ENCODE peak calls at places on chromosomes 4 and X, in nine cellular contexts. One of them, this sample, is unnamed.
A peak's percentile ranks its signal among the peaks of the same experiment; 100 is the strongest.

GRCh38 chrX:86148024-86148511 is at the start of gene DACH2:
- DNase-seq in tibial nerve: peak; percentile 21
- DNase-seq in fibroblast of lung: peak; percentile 78
- DNase-seq in thoracic aorta: peak; percentile 3
- DNase-seq in left ventricle myocardium inferior: peak; percentile 64
- DNase-seq in neural progenitor cell: peak; percentile 89
- DNase-seq in stomach: peak; percentile 78
- DNase-seq in RWPE2: no peak
- DNase-seq in right lobe of liver: peak; percentile 54
- DNase-seq in this sample: peak; percentile 63

GRCh38 chr4:119525005-119525749 is 103.4 kb downstream of the PDE5A start:
- DNase-seq in fibroblast of lung: peak; percentile 78
- DNase-seq in stomach: no peak
- DNase-seq in left ventricle myocardium inferior: no peak
- DNase-seq in right lobe of liver: no peak
- DNase-seq in neural progenitor cell: no peak
- DNase-seq in thoracic aorta: no peak
- DNase-seq in tibial nerve: no peak
- DNase-seq in RWPE2: no peak
- DNase-seq in this sample: no peak

GRCh38 chr4:78058591-78059523 is 1.7 kb downstream of the FRAS1 start:
- DNase-seq in right lobe of liver: peak; percentile 46
- DNase-seq in fibroblast of lung: peak; percentile 17
- DNase-seq in left ventricle myocardium inferior: peak; percentile 24
- DNase-seq in thoracic aorta: peak; percentile 2
- DNase-seq in neural progenitor cell: peak; percentile 91
- DNase-seq in tibial nerve: no peak
- DNase-seq in RWPE2: no peak
- DNase-seq in stomach: peak; percentile 51
- DNase-seq in this sample: peak; percentile 35

GRCh38 chr4:84579410-84579791 is 3.5 kb upstream of the CDS1 start:
- DNase-seq in RWPE2: no peak
- DNase-seq in thoracic aorta: no peak
- DNase-seq in right lobe of liver: no peak
- DNase-seq in tibial nerve: no peak
- DNase-seq in stomach: no peak
- DNase-seq in neural progenitor cell: peak; percentile 66
- DNase-seq in fibroblast of lung: no peak
- DNase-seq in left ventricle myocardium inferior: no peak
- DNase-seq in this sample: no peak

GRCh38 chr4:52939739-52940138 is 77.6 kb downstream of the RASL11B start:
- DNase-seq in right lobe of liver: no peak
- DNase-seq in left ventricle myocardium inferior: no peak
- DNase-seq in RWPE2: no peak
- DNase-seq in neural progenitor cell: no peak
- DNase-seq in fibroblast of lung: no peak
- DNase-seq in stomach: peak; percentile 29
- DNase-seq in tibial nerve: no peak
- DNase-seq in thoracic aorta: no peak
- DNase-seq in this sample: no peak

GRCh38 chr4:103204114-103204513 is 6.0 kb upstream of the CENPE start:
- DNase-seq in fibroblast of lung: peak; percentile 28
- DNase-seq in tibial nerve: no peak
- DNase-seq in neural progenitor cell: peak; percentile 8
- DNase-seq in thoracic aorta: no peak
- DNase-seq in left ventricle myocardium inferior: no peak
- DNase-seq in right lobe of liver: no peak
- DNase-seq in stomach: no peak
- DNase-seq in RWPE2: no peak
- DNase-seq in this sample: peak; percentile 23

GRCh38 chrX:119753639-119754257 is 4.6 kb upstream of the SOWAHD start:
- DNase-seq in RWPE2: no peak
- DNase-seq in fibroblast of lung: peak; percentile 40
- DNase-seq in neural progenitor cell: peak; percentile 48
- DNase-seq in left ventricle myocardium inferior: no peak
- DNase-seq in stomach: no peak
- DNase-seq in thoracic aorta: no peak
- DNase-seq in tibial nerve: no peak
- DNase-seq in right lobe of liver: no peak
- DNase-seq in this sample: peak; percentile 78

GRCh38 chr4:6364146-6364545 is 94.5 kb downstream of the WFS1 start:
- DNase-seq in neural progenitor cell: no peak
- DNase-seq in stomach: no peak
- DNase-seq in left ventricle myocardium inferior: peak; percentile 9
- DNase-seq in tibial nerve: no peak
- DNase-seq in thoracic aorta: no peak
- DNase-seq in right lobe of liver: no peak
- DNase-seq in fibroblast of lung: no peak
- DNase-seq in RWPE2: no peak
- DNase-seq in this sample: no peak

DNA sequence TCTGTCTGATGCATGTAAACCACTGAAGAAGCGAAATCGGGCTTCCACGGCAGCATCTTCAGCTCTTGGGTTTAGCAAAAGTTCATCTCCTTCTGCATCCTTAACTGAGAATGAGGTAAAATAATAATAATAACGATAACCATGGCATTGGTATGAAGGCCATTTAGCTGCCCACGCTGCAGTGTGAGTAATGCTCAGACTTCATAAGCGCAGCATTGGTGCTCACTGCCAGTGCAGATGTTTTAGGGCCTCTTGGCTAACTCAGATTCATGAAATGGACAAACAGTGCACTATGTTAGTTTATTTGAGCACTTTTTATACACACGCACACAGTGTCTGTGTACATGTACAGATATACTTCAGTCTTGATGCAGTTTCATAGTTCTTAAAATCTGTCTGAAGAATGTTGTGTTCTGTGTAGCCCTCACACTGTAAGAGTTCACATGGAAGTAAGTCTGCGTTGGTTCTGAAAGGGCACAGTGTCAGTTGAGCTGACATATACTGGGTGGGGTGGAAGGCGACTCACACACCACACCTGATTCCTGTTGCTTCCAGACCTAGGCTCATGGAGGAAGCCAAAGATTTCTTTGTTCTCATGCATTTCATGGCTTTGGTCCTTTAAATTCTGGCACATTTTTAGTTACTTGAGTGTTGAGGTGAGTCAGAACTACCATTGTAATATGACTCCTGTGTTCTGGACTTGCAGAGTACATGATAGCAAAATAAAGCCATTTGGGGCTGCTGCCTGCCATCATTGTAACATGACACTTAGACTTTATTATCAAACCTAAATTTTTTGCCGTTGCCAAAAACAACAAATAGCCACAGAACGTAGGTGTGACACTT is 68.7 kb downstream of the NSD2 start:
- DNase-seq in stomach: peak; percentile 52
- DNase-seq in tibial nerve: no peak
- DNase-seq in thoracic aorta: no peak
- DNase-seq in right lobe of liver: no peak
- DNase-seq in left ventricle myocardium inferior: no peak
- DNase-seq in RWPE2: no peak
- DNase-seq in fibroblast of lung: peak; percentile 93
- DNase-seq in neural progenitor cell: no peak
- DNase-seq in this sample: peak; percentile 17
- H3K36me3 ChIP-seq in stomach: peaks cover 84% of the 10 kb centered on the region
- H3K36me3 ChIP-seq in tibial nerve: no peaks in the 10 kb centered on the region
- H3K36me3 ChIP-seq in thoracic aorta: peaks cover 25% of the 10 kb centered on the region
- H3K36me3 ChIP-seq in right lobe of liver: no peaks in the 10 kb centered on the region
- H3K36me3 ChIP-seq in left ventricle myocardium inferior: peaks cover 59% of the 10 kb centered on the region
- H3K36me3 ChIP-seq in RWPE2: peaks cover 84% of the 10 kb centered on the region
- H3K36me3 ChIP-seq in fibroblast of lung: peaks cover 22% of the 10 kb centered on the region
- H3K36me3 ChIP-seq in neural progenitor cell: peaks cover 34% of the 10 kb centered on the region
- H3K36me3 ChIP-seq in this sample: peaks cover 94% of the 10 kb centered on the region

DNA sequence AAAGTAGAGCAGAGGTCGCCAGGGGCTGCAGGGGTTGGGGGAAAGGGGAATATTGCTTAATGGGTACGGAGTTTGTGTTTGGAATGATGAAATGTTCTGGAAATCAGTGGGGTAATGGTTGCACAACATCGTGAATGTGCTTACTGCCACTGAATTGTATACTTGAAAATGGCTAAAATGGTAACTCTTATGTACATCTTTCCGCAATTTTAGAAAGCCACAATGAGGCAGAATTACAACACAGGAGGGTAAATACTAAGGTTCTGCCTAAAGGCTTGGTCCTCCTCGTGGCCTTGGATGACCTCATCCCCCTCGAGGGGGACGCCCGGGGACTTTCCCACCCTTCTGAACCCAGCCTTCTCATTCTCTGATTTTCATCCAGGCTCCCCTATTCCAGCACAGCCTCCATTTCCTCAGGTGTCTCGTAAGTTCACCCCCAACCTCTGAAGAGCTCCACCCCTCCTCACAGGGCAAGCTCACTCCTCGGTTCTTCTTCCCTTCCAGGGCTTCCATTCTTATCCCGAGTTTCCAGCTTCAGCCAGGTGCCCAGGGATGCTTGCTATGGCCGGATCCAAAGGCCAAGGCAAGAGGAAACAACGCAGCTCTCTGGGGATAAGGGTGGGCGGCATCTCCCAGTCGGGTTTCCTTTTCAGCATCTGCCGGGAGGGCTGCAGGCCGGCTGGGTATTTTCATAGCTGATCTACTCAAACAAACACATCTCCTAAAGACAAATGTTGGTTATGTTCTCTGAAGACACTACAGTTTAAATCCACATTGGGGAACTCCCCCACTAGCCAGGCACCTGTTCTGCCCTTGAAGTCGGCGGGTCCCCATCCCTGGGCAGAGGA is 71.3 kb upstream of the ACSL1 start:
- DNase-seq in right lobe of liver: peak; percentile 76
- DNase-seq in fibroblast of lung: peak; percentile 45
- DNase-seq in neural progenitor cell: no peak
- DNase-seq in thoracic aorta: no peak
- DNase-seq in left ventricle myocardium inferior: peak; percentile 16
- DNase-seq in RWPE2: no peak
- DNase-seq in tibial nerve: no peak
- DNase-seq in stomach: no peak
- DNase-seq in this sample: no peak
- H3K27ac ChIP-seq in right lobe of liver: peak overlapping the region; percentile 96
- H3K27ac ChIP-seq in fibroblast of lung: no peak overlapping the region
- H3K27ac ChIP-seq in neural progenitor cell: no peak overlapping the region
- H3K27ac ChIP-seq in thoracic aorta: no peak overlapping the region
- H3K27ac ChIP-seq in left ventricle myocardium inferior: peak overlapping the region; percentile 32
- H3K27ac ChIP-seq in RWPE2: no peak overlapping the region
- H3K27ac ChIP-seq in tibial nerve: no peak overlapping the region
- H3K27ac ChIP-seq in stomach: no peak overlapping the region
- H3K27ac ChIP-seq in this sample: no peak overlapping the region

DNA sequence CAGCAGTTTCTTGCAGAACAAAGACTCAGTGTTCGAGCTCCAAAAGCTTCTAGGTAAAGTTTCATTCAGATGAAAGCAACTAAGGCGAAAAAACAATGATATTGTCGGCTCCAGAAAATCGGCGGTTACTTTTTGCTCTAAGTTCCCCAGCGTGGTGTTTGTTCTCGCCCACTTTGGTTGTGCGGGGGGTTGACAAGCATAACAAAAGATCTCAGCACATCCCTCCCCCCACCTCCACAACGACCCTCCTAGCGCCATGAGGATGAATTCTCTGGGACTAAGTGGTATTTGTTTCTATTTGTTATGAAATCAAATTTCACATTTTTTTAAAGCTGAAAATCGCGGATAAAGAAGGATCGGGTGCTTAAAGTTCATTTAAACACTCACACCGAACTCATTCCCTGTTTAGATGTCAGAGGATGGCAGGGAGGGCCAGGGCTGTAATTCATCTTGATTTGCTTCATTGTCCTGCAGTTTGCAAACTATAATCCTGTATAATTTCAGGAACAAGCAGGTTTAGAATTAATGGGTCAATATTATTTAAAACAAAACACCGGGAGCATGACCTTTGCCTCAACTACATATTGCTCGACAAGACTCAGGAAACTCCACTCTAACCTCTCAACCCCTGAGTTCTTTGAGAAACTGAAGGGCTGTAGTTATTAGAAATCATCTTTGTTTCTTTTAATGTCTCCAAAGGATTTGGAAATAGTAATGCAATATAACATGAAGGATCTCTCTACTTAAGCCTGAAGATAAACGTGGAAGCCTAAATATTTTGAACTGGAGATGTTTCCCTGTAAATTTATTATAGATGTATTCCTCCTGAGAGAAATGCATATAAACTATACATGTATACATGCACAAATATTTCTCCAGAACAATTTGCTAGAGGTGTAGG is 6.5 kb downstream of the PITX2 start:
- DNase-seq in tibial nerve: no peak
- DNase-seq in right lobe of liver: no peak
- DNase-seq in left ventricle myocardium inferior: no peak
- DNase-seq in neural progenitor cell: no peak
- DNase-seq in thoracic aorta: no peak
- DNase-seq in RWPE2: no peak
- DNase-seq in fibroblast of lung: no peak
- DNase-seq in stomach: no peak
- DNase-seq in this sample: no peak
- H3K36me3 ChIP-seq in tibial nerve: no peaks in the 10 kb centered on the region
- H3K36me3 ChIP-seq in right lobe of liver: no peaks in the 10 kb centered on the region
- H3K36me3 ChIP-seq in left ventricle myocardium inferior: no peaks in the 10 kb centered on the region
- H3K36me3 ChIP-seq in neural progenitor cell: no peaks in the 10 kb centered on the region
- H3K36me3 ChIP-seq in thoracic aorta: no peaks in the 10 kb centered on the region
- H3K36me3 ChIP-seq in RWPE2: no peaks in the 10 kb centered on the region
- H3K36me3 ChIP-seq in fibroblast of lung: no peaks in the 10 kb centered on the region
- H3K36me3 ChIP-seq in stomach: no peaks in the 10 kb centered on the region
- H3K36me3 ChIP-seq in this sample: no peaks in the 10 kb centered on the region

GRCh38 chrX:23332888-23333821 is 1.5 kb upstream of the PTCHD1 start:
- DNase-seq in left ventricle myocardium inferior: no peak
- DNase-seq in tibial nerve: no peak
- DNase-seq in thoracic aorta: no peak
- DNase-seq in stomach: no peak
- DNase-seq in neural progenitor cell: peak; percentile 32
- DNase-seq in RWPE2: no peak
- DNase-seq in fibroblast of lung: no peak
- DNase-seq in right lobe of liver: no peak
- DNase-seq in this sample: no peak
- H3K27ac ChIP-seq in left ventricle myocardium inferior: no peak overlapping the region
- H3K27ac ChIP-seq in tibial nerve: no peak overlapping the region
- H3K27ac ChIP-seq in thoracic aorta: no peak overlapping the region
- H3K27ac ChIP-seq in stomach: no peak overlapping the region
- H3K27ac ChIP-seq in neural progenitor cell: no peak overlapping the region
- H3K27ac ChIP-seq in RWPE2: no peak overlapping the region
- H3K27ac ChIP-seq in fibroblast of lung: no peak overlapping the region
- H3K27ac ChIP-seq in right lobe of liver: no peak overlapping the region
- H3K27ac ChIP-seq in this sample: no peak overlapping the region

DNA sequence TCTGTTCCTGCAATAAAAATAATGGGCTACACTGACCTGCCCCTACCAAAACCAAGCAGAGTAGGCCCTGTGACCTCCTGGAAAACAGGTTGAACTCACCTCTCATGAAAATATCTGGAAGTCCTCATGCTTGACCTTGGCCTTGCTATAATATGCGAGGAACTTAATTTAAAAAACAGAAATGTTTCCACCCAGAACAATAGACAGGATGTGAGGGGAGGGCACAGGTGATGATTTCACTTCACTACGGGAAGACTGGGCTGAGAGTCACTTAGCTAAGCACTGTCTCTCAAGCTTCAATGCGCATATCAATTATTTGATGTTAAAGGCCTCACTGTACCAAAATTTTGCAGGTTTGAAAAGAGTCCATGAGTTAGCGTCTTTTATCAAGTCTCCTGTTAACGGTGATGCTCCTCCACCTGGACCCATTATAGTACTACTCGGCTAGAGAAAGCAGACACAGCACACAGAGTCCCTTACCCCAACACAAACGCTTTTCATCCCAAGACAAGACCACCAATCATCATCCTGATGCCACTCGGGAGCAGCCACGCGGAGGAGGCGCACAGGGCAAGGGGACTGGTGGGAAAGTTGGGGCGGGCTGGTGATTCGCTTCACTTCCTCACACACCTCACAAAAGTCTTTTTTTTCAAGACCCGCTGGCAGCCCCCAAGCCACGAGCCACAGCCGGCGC is 25.9 kb downstream of the ZNF721 start:
- DNase-seq in right lobe of liver: peak; percentile 45
- DNase-seq in tibial nerve: no peak
- DNase-seq in fibroblast of lung: peak; percentile 19
- DNase-seq in neural progenitor cell: peak; percentile 40
- DNase-seq in stomach: no peak
- DNase-seq in RWPE2: no peak
- DNase-seq in left ventricle myocardium inferior: no peak
- DNase-seq in thoracic aorta: no peak
- DNase-seq in this sample: peak; percentile 40
- H3K36me3 ChIP-seq in right lobe of liver: no peaks in the 10 kb centered on the region
- H3K36me3 ChIP-seq in tibial nerve: no peaks in the 10 kb centered on the region
- H3K36me3 ChIP-seq in fibroblast of lung: peaks cover 4% of the 10 kb centered on the region
- H3K36me3 ChIP-seq in neural progenitor cell: peaks cover 43% of the 10 kb centered on the region
- H3K36me3 ChIP-seq in stomach: peaks cover 44% of the 10 kb centered on the region
- H3K36me3 ChIP-seq in RWPE2: peaks cover 48% of the 10 kb centered on the region
- H3K36me3 ChIP-seq in left ventricle myocardium inferior: peaks cover 46% of the 10 kb centered on the region
- H3K36me3 ChIP-seq in thoracic aorta: peaks cover 24% of the 10 kb centered on the region
- H3K36me3 ChIP-seq in this sample: peaks cover 48% of the 10 kb centered on the region

This sample was measured in A673.